ENCODE peak calls at places on chromosomes 2 and 18, in nine cellular contexts. Q is left cardiac atrium, E is cardiac fibroblast, D is brain pericyte, S is kidney epithelial cell, V is IMR-90, Z is H1, R is sigmoid colon, M is NCI-H1694. U is an unnamed sample.

GRCh38 chr2:149561309-149561926 is 26.2 kb downstream of the MMADHC start:
- DNase-seq in Q (no peak), E (peak), D (no peak), S (no peak), V (peak), Z (no peak), R (no peak), M (peak), U (no peak)

GRCh38 chr2:78251708-78252107 is 729.5 kb upstream of the LRRTM4 start:
- DNase-seq in Q (no peak), E (no peak), D (no peak), S (no peak), V (no peak), Z (no peak), R (no peak), M (no peak), U (no peak)

GRCh38 chr2:62577994-62578836 is 72.2 kb upstream of the TMEM17 start:
- DNase-seq in Q (no peak), E (peak), D (no peak), S (peak), V (peak), Z (no peak), R (no peak), M (no peak), U (no peak)

GRCh38 chr2:108449410-108450200 is 599 bp downstream of the GCC2 start:
- DNase-seq in Q (no peak), E (peak), D (peak), S (no peak), V (peak), Z (no peak), R (no peak), M (peak), U (no peak)

GRCh38 chr18:60623331-60623730 is 250.8 kb upstream of the MC4R start:
- DNase-seq in Q (no peak), E (no peak), D (no peak), S (no peak), V (no peak), Z (no peak), R (no peak), M (no peak), U (no peak)

GRCh38 chr2:152609174-152609573 is 108.1 kb downstream of the PRPF40A start:
- DNase-seq in Q (no peak), E (no peak), D (no peak), S (no peak), V (no peak), Z (no peak), R (no peak), M (no peak), U (no peak)

GRCh38 chr2:233384811-233385488 is 30.7 kb downstream of the DGKD start:
- DNase-seq in Q (no peak), E (no peak), D (no peak), S (no peak), V (no peak), Z (no peak), R (no peak), M (no peak), U (no peak)

GRCh38 chr2:104897515-104898184 is 43.7 kb downstream of the POU3F3 start:
- DNase-seq in Q (no peak), E (peak), D (no peak), S (peak), V (peak), Z (no peak), R (no peak), M (no peak), U (no peak)

GRCh38 chr2:234191819-234192407 is 141.4 kb downstream of the SPP2 start:
- DNase-seq in Q (no peak), E (peak), D (no peak), S (no peak), V (peak), Z (no peak), R (no peak), M (peak), U (peak)